ENCODE peak calls at places on chromosomes 2 and 18, in four cellular contexts. One of them, this sample, is unnamed.

GRCh38 chr2:197052371-197052770 is 125.9 kb upstream of the PGAP1 start:
- DNase-seq in H9: no peak
- DNase-seq in IMR-90: no peak
- DNase-seq in H1: no peak
- DNase-seq in this sample: no peak

GRCh38 chr2:200624660-200625059 is 38.8 kb downstream of the AOX1 start:
- DNase-seq in IMR-90: peak; percentile 89
- DNase-seq in H1: no peak
- DNase-seq in H9: no peak
- DNase-seq in this sample: no peak

GRCh38 chr2:196927318-196928225 is 1.1 kb upstream of the PGAP1 start:
- DNase-seq in H9: no peak
- DNase-seq in H1: no peak
- DNase-seq in IMR-90: peak; percentile 85
- DNase-seq in this sample: no peak

GRCh38 chr2:31008571-31009114 is 129.6 kb downstream of the GALNT14 start:
- DNase-seq in IMR-90: no peak
- DNase-seq in H9: no peak
- DNase-seq in H1: no peak
- DNase-seq in this sample: no peak

GRCh38 chr2:188852752-188853151 is 121.4 kb upstream of the COL3A1 start:
- DNase-seq in H9: no peak
- DNase-seq in H1: no peak
- DNase-seq in IMR-90: peak; percentile 37
- DNase-seq in this sample: no peak

GRCh38 chr2:9686061-9686460 is 55.3 kb upstream of the YWHAQ start:
- DNase-seq in H9: no peak
- DNase-seq in IMR-90: no peak
- DNase-seq in H1: no peak
- DNase-seq in this sample: peak; percentile 56

GRCh38 chr18:32548688-32549087 is 78.0 kb upstream of the GAREM1 start:
- DNase-seq in H9: peak; percentile 46
- DNase-seq in IMR-90: no peak
- DNase-seq in H1: peak; percentile 17
- DNase-seq in this sample: peak; percentile 85

GRCh38 chr18:13245481-13246000 is 27.0 kb downstream of the LDLRAD4 start:
- DNase-seq in H9: no peak
- DNase-seq in IMR-90: no peak
- DNase-seq in H1: no peak
- DNase-seq in this sample: no peak

GRCh38 chr2:144938308-144938709 is 418.4 kb upstream of the ZEB2 start:
- DNase-seq in H1: no peak
- DNase-seq in IMR-90: peak; percentile 80
- DNase-seq in H9: no peak
- DNase-seq in this sample: no peak

GRCh38 chr2:63741884-63742583 is 99.7 kb upstream of the UGP2 start:
- DNase-seq in H9: no peak
- DNase-seq in H1: no peak
- DNase-seq in IMR-90: peak; percentile 45
- DNase-seq in this sample: no peak

GRCh38 chr2:74836675-74837401 is 2.9 kb downstream of the HK2 start:
- DNase-seq in IMR-90: no peak
- DNase-seq in H1: peak; percentile 73
- DNase-seq in H9: peak; percentile 67
- DNase-seq in this sample: peak; percentile 64

GRCh38 chr2:74233648-74234047 is 35.2 kb downstream of the MTHFD2 start:
- DNase-seq in H1: no peak
- DNase-seq in IMR-90: no peak
- DNase-seq in H9: no peak
- DNase-seq in this sample: no peak

GRCh38 chr2:42917374-42918017 is 125.1 kb upstream of the HAAO start:
- DNase-seq in H9: no peak
- DNase-seq in IMR-90: peak; percentile 95
- DNase-seq in H1: no peak
- DNase-seq in this sample: no peak

GRCh38 chr2:27833931-27834330 is 56.3 kb downstream of the RBKS start:
- DNase-seq in IMR-90: peak; percentile 37
- DNase-seq in H1: no peak
- DNase-seq in H9: no peak
- DNase-seq in this sample: peak; percentile 89

GRCh38 chr2:159073256-159073655 is 104.8 kb downstream of the TANC1 start:
- DNase-seq in H1: no peak
- DNase-seq in IMR-90: peak; percentile 74
- DNase-seq in H9: no peak
- DNase-seq in this sample: no peak

GRCh38 chr2:188524519-188525113 is 232.9 kb downstream of the GULP1 start:
- DNase-seq in H9: no peak
- DNase-seq in H1: no peak
- DNase-seq in IMR-90: peak; percentile 69
- DNase-seq in this sample: peak; percentile 43

GRCh38 chr18:12825230-12825629 is 58.8 kb downstream of the PTPN2 start:
- DNase-seq in H1: no peak
- DNase-seq in IMR-90: no peak
- DNase-seq in H9: no peak
- DNase-seq in this sample: no peak

GRCh38 chr2:215554689-215555088 is 118.8 kb upstream of the FN1 start:
- DNase-seq in H1: no peak
- DNase-seq in IMR-90: peak; percentile 81
- DNase-seq in H9: no peak
- DNase-seq in this sample: no peak

GRCh38 chr2:167814881-167815718 is 432.3 kb downstream of the STK39 start:
- DNase-seq in H1: no peak
- DNase-seq in IMR-90: no peak
- DNase-seq in H9: no peak
- DNase-seq in this sample: no peak

GRCh38 chr18:61702007-61702406 is 190.8 kb downstream of the RNF152 start:
- DNase-seq in H9: no peak
- DNase-seq in H1: no peak
- DNase-seq in IMR-90: peak; percentile 89
- DNase-seq in this sample: no peak

GRCh38 chr2:217045725-217046475 is 186.0 kb upstream of the TNP1 start:
- DNase-seq in H1: no peak
- DNase-seq in H9: no peak
- DNase-seq in IMR-90: peak; percentile 62
- DNase-seq in this sample: no peak

GRCh38 chr2:7753777-7754176 is 836.6 kb downstream of the RNF144A start:
- DNase-seq in H9: no peak
- DNase-seq in IMR-90: no peak
- DNase-seq in H1: no peak
- DNase-seq in this sample: no peak

GRCh38 chr2:241567776-241568175 is 9.2 kb downstream of the BOK start:
- DNase-seq in H1: no peak
- DNase-seq in H9: no peak
- DNase-seq in IMR-90: no peak
- DNase-seq in this sample: no peak

GRCh38 chr2:65431417-65432226 is 777 bp downstream of the SPRED2 start:
- DNase-seq in H9: peak; percentile 50
- DNase-seq in H1: no peak
- DNase-seq in IMR-90: peak; percentile 33
- DNase-seq in this sample: peak; percentile 62

GRCh38 chr2:195363496-195363895 is 293.5 kb upstream of the SLC39A10 start:
- DNase-seq in H9: no peak
- DNase-seq in H1: no peak
- DNase-seq in IMR-90: peak; percentile 83
- DNase-seq in this sample: no peak

GRCh38 chr2:151669585-151670081 is 64.6 kb downstream of the NEB start:
- DNase-seq in H9: no peak
- DNase-seq in H1: peak; percentile 21
- DNase-seq in IMR-90: no peak
- DNase-seq in this sample: peak; percentile 54

GRCh38 chr2:109129356-109129920 is 433 bp downstream of the SH3RF3 start:
- DNase-seq in H9: no peak
- DNase-seq in IMR-90: no peak
- DNase-seq in H1: no peak
- DNase-seq in this sample: peak; percentile 34

GRCh38 chr2:180699657-180700361 is 280.6 kb upstream of the UBE2E3 start:
- DNase-seq in H1: no peak
- DNase-seq in H9: peak; percentile 32
- DNase-seq in IMR-90: no peak
- DNase-seq in this sample: peak; percentile 13

DNA sequence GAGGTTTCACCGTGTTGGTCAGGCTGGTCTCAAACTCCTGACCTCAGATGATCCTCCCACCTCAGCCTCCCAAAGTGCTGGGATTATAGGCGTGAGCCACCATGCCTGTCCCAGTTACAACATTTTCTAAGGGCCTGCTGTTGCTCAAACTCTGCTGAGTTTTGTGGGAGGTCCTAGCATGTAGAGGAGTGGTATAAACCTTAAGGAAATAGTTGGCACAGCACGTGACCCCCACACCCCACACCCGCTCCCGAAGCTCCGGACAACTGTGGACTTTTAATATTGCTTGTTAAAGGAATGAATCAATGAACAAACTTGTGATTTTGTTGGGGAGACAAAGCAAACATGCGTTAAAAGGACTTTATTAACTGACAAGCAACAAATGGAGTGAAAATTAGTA is 137.8 kb upstream of the GATA6 start:
- DNase-seq in H1: no peak
- DNase-seq in H9: no peak
- DNase-seq in IMR-90: no peak
- DNase-seq in this sample: no peak
- H3K56ac ChIP-seq in H1: no peak overlapping the region
- H3K56ac ChIP-seq in H9: no peak overlapping the region
- H3K56ac ChIP-seq in IMR-90: no peak overlapping the region
- H3K56ac ChIP-seq in this sample: peak overlapping the region; percentile 6

DNA sequence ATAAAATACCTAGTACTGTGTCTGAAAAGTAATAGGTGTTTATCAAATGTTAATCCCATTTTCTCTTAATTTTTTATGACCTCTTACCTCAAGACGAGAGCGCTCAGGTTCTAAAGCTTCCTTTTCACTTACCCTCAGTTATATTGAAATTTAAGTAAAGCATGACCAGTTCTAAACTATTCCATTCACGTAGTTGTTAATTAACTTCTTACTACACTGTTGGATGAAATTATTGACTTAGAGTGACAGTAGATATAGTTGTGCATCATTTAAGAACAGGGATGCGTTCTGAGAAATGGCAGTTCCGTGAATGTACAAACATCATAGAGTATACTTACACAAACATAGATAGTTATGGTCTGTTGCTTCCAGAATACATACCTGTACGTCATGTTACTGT is 20.1 kb upstream of the HTR2B start:
- DNase-seq in IMR-90: no peak
- DNase-seq in H9: no peak
- DNase-seq in H1: no peak
- DNase-seq in this sample: no peak
- H3K56ac ChIP-seq in IMR-90: no peak overlapping the region
- H3K56ac ChIP-seq in H9: no peak overlapping the region
- H3K56ac ChIP-seq in H1: no peak overlapping the region
- H3K56ac ChIP-seq in this sample: no peak overlapping the region

GRCh38 chr2:162220438-162220837 is 22.8 kb downstream of the FAP start:
- DNase-seq in IMR-90: no peak
- DNase-seq in H1: no peak
- DNase-seq in H9: no peak
- DNase-seq in this sample: no peak
- H3K56ac ChIP-seq in IMR-90: no peak overlapping the region
- H3K56ac ChIP-seq in H1: no peak overlapping the region
- H3K56ac ChIP-seq in H9: no peak overlapping the region
- H3K56ac ChIP-seq in this sample: no peak overlapping the region

DNA sequence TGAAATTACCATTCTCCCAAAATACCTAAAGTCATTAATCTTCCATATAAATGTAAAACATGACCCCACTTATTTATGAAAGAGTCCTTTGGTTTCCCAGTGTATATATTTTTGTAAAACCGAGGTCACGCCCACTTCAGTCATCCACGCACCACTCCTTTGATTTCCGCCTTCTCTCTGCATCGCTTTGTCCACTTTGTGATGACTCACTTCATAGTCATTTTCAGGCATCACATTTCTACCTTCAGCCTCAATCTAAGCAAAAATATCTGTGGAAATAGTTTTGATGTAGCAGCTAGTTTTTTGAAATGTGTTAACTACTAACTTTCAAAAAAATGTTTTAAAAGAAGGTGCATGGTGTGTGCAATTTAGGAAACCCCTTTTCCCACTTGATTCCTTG is 793.5 kb upstream of the SOX11 start:
- DNase-seq in H1: no peak
- DNase-seq in H9: no peak
- DNase-seq in IMR-90: no peak
- DNase-seq in this sample: peak; percentile 22
- H3K56ac ChIP-seq in H1: no peak overlapping the region
- H3K56ac ChIP-seq in H9: no peak overlapping the region
- H3K56ac ChIP-seq in IMR-90: no peak overlapping the region
- H3K56ac ChIP-seq in this sample: no peak overlapping the region

GRCh38 chr18:45050712-45051639 is 370.3 kb downstream of the SETBP1 start:
- DNase-seq in H1: no peak
- DNase-seq in H9: no peak
- DNase-seq in IMR-90: peak; percentile 96
- DNase-seq in this sample: no peak

GRCh38 chr18:45058076-45058475 is 377.4 kb downstream of the SETBP1 start:
- DNase-seq in IMR-90: no peak
- DNase-seq in H1: no peak
- DNase-seq in H9: no peak
- DNase-seq in this sample: no peak

GRCh38 chr18:45049548-45050307 is 369.0 kb downstream of the SETBP1 start:
- DNase-seq in H1: no peak
- DNase-seq in H9: no peak
- DNase-seq in IMR-90: no peak
- DNase-seq in this sample: no peak

GRCh38 chr18:45056907-45057306 is 376.2 kb downstream of the SETBP1 start:
- DNase-seq in H1: no peak
- DNase-seq in IMR-90: peak; percentile 33
- DNase-seq in H9: no peak
- DNase-seq in this sample: peak; percentile 9

GRCh38 chr18:45054595-45054994 is 373.9 kb downstream of the SETBP1 start:
- DNase-seq in IMR-90: no peak
- DNase-seq in H9: no peak
- DNase-seq in H1: no peak
- DNase-seq in this sample: no peak
- H3K56ac ChIP-seq in IMR-90: no peak overlapping the region
- H3K56ac ChIP-seq in H9: no peak overlapping the region
- H3K56ac ChIP-seq in H1: no peak overlapping the region
- H3K56ac ChIP-seq in this sample: no peak overlapping the region